ENCODE peak calls at places on chromosome 9, in five cellular contexts. One of them, this sample, is unnamed.

GRCh38 chr9:128593856-128594255 is 41.5 kb downstream of the SPTAN1 start:
- DNase-seq in kidney: no peak
- DNase-seq in endothelial cell of umbilical vein: no peak
- DNase-seq in retinal pigment epithelial cell: no peak
- DNase-seq in epithelial cell of esophagus: no peak
- DNase-seq in this sample: no peak

GRCh38 chr9:126230692-126231091 is 95.9 kb upstream of the MVB12B start:
- DNase-seq in retinal pigment epithelial cell: no peak
- DNase-seq in endothelial cell of umbilical vein: no peak
- DNase-seq in epithelial cell of esophagus: no peak
- DNase-seq in kidney: no peak
- DNase-seq in this sample: no peak

GRCh38 chr9:134688661-134689319 is 47.2 kb downstream of the COL5A1 start:
- DNase-seq in retinal pigment epithelial cell: no peak
- DNase-seq in kidney: peak; percentile 50
- DNase-seq in endothelial cell of umbilical vein: no peak
- DNase-seq in epithelial cell of esophagus: no peak
- DNase-seq in this sample: no peak

GRCh38 chr9:137317021-137317978 is 15.2 kb upstream of the NRARP start:
- DNase-seq in kidney: peak; percentile 68
- DNase-seq in retinal pigment epithelial cell: no peak
- DNase-seq in endothelial cell of umbilical vein: no peak
- DNase-seq in epithelial cell of esophagus: no peak
- DNase-seq in this sample: no peak

GRCh38 chr9:89626741-89627265 is 22.0 kb downstream of the GADD45G start:
- DNase-seq in endothelial cell of umbilical vein: no peak
- DNase-seq in retinal pigment epithelial cell: no peak
- DNase-seq in kidney: peak; percentile 57
- DNase-seq in epithelial cell of esophagus: no peak
- DNase-seq in this sample: no peak

GRCh38 chr9:35688558-35689350 is 971 bp downstream of the TPM2 start:
- DNase-seq in retinal pigment epithelial cell: peak; percentile 59
- DNase-seq in kidney: peak; percentile 0
- DNase-seq in endothelial cell of umbilical vein: peak; percentile 41
- DNase-seq in epithelial cell of esophagus: peak; percentile 82
- DNase-seq in this sample: peak; percentile 72

GRCh38 chr9:136022731-136023400 is 61.7 kb upstream of the UBAC1 start:
- DNase-seq in retinal pigment epithelial cell: no peak
- DNase-seq in endothelial cell of umbilical vein: no peak
- DNase-seq in epithelial cell of esophagus: no peak
- DNase-seq in kidney: no peak
- DNase-seq in this sample: no peak

GRCh38 chr9:112103405-112103804 is 71.7 kb downstream of the SUSD1 start:
- DNase-seq in kidney: no peak
- DNase-seq in retinal pigment epithelial cell: no peak
- DNase-seq in epithelial cell of esophagus: no peak
- DNase-seq in endothelial cell of umbilical vein: no peak
- DNase-seq in this sample: no peak

GRCh38 chr9:123377211-123377971 is 21.4 kb downstream of the CRB2 start:
- DNase-seq in retinal pigment epithelial cell: no peak
- DNase-seq in endothelial cell of umbilical vein: no peak
- DNase-seq in epithelial cell of esophagus: peak; percentile 27
- DNase-seq in kidney: no peak
- DNase-seq in this sample: no peak

GRCh38 chr9:88372103-88372694 is 16.0 kb upstream of the SPIN1 start:
- DNase-seq in epithelial cell of esophagus: no peak
- DNase-seq in kidney: no peak
- DNase-seq in endothelial cell of umbilical vein: no peak
- DNase-seq in retinal pigment epithelial cell: no peak
- DNase-seq in this sample: no peak

GRCh38 chr9:121946465-121946864 is 146.6 kb downstream of the TTLL11 start:
- DNase-seq in epithelial cell of esophagus: no peak
- DNase-seq in kidney: no peak
- DNase-seq in retinal pigment epithelial cell: no peak
- DNase-seq in endothelial cell of umbilical vein: no peak
- DNase-seq in this sample: no peak

GRCh38 chr9:135037521-135038250 is 49.8 kb upstream of the OLFM1 start:
- DNase-seq in retinal pigment epithelial cell: no peak
- DNase-seq in endothelial cell of umbilical vein: no peak
- DNase-seq in kidney: no peak
- DNase-seq in epithelial cell of esophagus: no peak
- DNase-seq in this sample: no peak

GRCh38 chr9:78930281-78930680 is 633.4 kb downstream of the PSAT1 start:
- DNase-seq in retinal pigment epithelial cell: no peak
- DNase-seq in kidney: no peak
- DNase-seq in endothelial cell of umbilical vein: no peak
- DNase-seq in epithelial cell of esophagus: no peak
- DNase-seq in this sample: no peak

GRCh38 chr9:77598510-77598909 is 49.6 kb downstream of the GNA14 start:
- DNase-seq in kidney: no peak
- DNase-seq in epithelial cell of esophagus: peak; percentile 18
- DNase-seq in endothelial cell of umbilical vein: peak; percentile 89
- DNase-seq in retinal pigment epithelial cell: no peak
- DNase-seq in this sample: no peak

GRCh38 chr9:98997580-98997979 is 53.9 kb downstream of the COL15A1 start:
- DNase-seq in kidney: no peak
- DNase-seq in retinal pigment epithelial cell: no peak
- DNase-seq in endothelial cell of umbilical vein: no peak
- DNase-seq in epithelial cell of esophagus: no peak
- DNase-seq in this sample: no peak

GRCh38 chr9:97737429-97737828 is 40.3 kb upstream of the XPA start:
- DNase-seq in kidney: no peak
- DNase-seq in retinal pigment epithelial cell: no peak
- DNase-seq in endothelial cell of umbilical vein: no peak
- DNase-seq in epithelial cell of esophagus: no peak
- DNase-seq in this sample: no peak

GRCh38 chr9:108099854-108100253 is 610.3 kb upstream of the KLF4 start:
- DNase-seq in endothelial cell of umbilical vein: no peak
- DNase-seq in kidney: no peak
- DNase-seq in retinal pigment epithelial cell: no peak
- DNase-seq in epithelial cell of esophagus: peak; percentile 51
- DNase-seq in this sample: no peak

GRCh38 chr9:122126340-122127333 is 32.9 kb downstream of the NDUFA8 start:
- DNase-seq in endothelial cell of umbilical vein: no peak
- DNase-seq in epithelial cell of esophagus: peak; percentile 49
- DNase-seq in retinal pigment epithelial cell: no peak
- DNase-seq in kidney: no peak
- DNase-seq in this sample: peak; percentile 47

GRCh38 chr9:138024131-138024530 is 146.5 kb downstream of the CACNA1B start:
- DNase-seq in endothelial cell of umbilical vein: no peak
- DNase-seq in kidney: peak; percentile 65
- DNase-seq in retinal pigment epithelial cell: no peak
- DNase-seq in epithelial cell of esophagus: no peak
- DNase-seq in this sample: no peak

GRCh38 chr9:90857103-90857502 is 55.5 kb downstream of the SYK start:
- DNase-seq in retinal pigment epithelial cell: no peak
- DNase-seq in kidney: no peak
- DNase-seq in epithelial cell of esophagus: no peak
- DNase-seq in endothelial cell of umbilical vein: no peak
- DNase-seq in this sample: no peak

GRCh38 chr9:117470455-117470854 is 55.6 kb upstream of the ASTN2 start:
- DNase-seq in retinal pigment epithelial cell: no peak
- DNase-seq in endothelial cell of umbilical vein: no peak
- DNase-seq in epithelial cell of esophagus: no peak
- DNase-seq in kidney: no peak
- DNase-seq in this sample: no peak

GRCh38 chr9:18739127-18739526 is 265.2 kb downstream of the ADAMTSL1 start:
- DNase-seq in retinal pigment epithelial cell: no peak
- DNase-seq in endothelial cell of umbilical vein: no peak
- DNase-seq in epithelial cell of esophagus: no peak
- DNase-seq in kidney: no peak
- DNase-seq in this sample: no peak

GRCh38 chr9:122348288-122348777 is 22.5 kb upstream of the PTGS1 start:
- DNase-seq in retinal pigment epithelial cell: no peak
- DNase-seq in endothelial cell of umbilical vein: peak; percentile 39
- DNase-seq in epithelial cell of esophagus: no peak
- DNase-seq in kidney: no peak
- DNase-seq in this sample: no peak

GRCh38 chr9:127488946-127489345 is 37.6 kb downstream of the LRSAM1 start:
- DNase-seq in epithelial cell of esophagus: no peak
- DNase-seq in kidney: no peak
- DNase-seq in endothelial cell of umbilical vein: no peak
- DNase-seq in retinal pigment epithelial cell: no peak
- DNase-seq in this sample: no peak

GRCh38 chr9:127490831-127491230 is 39.5 kb downstream of the LRSAM1 start:
- DNase-seq in epithelial cell of esophagus: no peak
- DNase-seq in retinal pigment epithelial cell: no peak
- DNase-seq in endothelial cell of umbilical vein: no peak
- DNase-seq in kidney: no peak
- DNase-seq in this sample: no peak

GRCh38 chr9:127482662-127483061 is 31.4 kb downstream of the LRSAM1 start:
- DNase-seq in kidney: no peak
- DNase-seq in epithelial cell of esophagus: no peak
- DNase-seq in endothelial cell of umbilical vein: no peak
- DNase-seq in retinal pigment epithelial cell: no peak
- DNase-seq in this sample: no peak

GRCh38 chr9:127489471-127490115 is 38.3 kb downstream of the LRSAM1 start:
- DNase-seq in endothelial cell of umbilical vein: no peak
- DNase-seq in kidney: no peak
- DNase-seq in epithelial cell of esophagus: no peak
- DNase-seq in retinal pigment epithelial cell: no peak
- DNase-seq in this sample: no peak

GRCh38 chr9:127485995-127486394 is 34.7 kb downstream of the LRSAM1 start:
- DNase-seq in retinal pigment epithelial cell: no peak
- DNase-seq in endothelial cell of umbilical vein: no peak
- DNase-seq in kidney: no peak
- DNase-seq in epithelial cell of esophagus: no peak
- DNase-seq in this sample: no peak
- TF ChIP-seq CTCF in retinal pigment epithelial cell: no peak
- TF ChIP-seq CTCF in endothelial cell of umbilical vein: no peak
- TF ChIP-seq CTCF in kidney: no peak
- TF ChIP-seq CTCF in epithelial cell of esophagus: peak; percentile 23
- TF ChIP-seq CTCF in this sample: peak; percentile 32

DNA sequence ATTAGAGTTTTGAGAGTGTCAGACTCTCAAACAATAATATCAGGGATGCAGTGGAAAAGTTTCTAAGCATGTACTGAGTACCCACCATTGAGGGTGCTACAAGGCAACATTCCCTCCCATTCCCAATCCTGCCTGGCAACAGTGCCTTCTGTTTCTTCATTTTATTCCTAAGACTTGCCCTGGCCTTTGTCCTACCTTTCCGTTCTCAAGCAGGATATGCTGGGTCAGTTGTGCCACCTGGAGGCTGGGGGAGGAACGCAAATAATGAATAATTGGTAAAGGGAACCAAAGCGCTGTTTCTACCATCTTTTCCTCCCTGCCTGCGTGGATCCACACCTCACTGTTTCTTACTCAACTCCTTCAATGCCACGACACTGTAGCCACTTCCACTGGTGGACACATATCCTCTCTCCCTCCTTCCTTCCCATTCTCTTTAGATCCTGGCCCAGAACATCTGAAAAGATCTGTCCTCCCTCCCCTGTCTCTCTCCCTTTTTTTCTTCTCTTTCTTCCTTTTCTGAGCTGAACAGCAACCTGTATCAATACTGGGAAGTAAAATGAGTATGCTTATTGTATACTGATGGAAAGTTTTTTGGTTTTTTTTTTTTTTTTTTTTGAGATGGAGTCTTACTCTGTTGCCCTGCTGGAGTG is 149.5 kb downstream of the C9orf152 start:
- DNase-seq in retinal pigment epithelial cell: no peak
- DNase-seq in endothelial cell of umbilical vein: peak; percentile 82
- DNase-seq in epithelial cell of esophagus: peak; percentile 76
- DNase-seq in kidney: no peak
- DNase-seq in this sample: peak; percentile 36
- TF ChIP-seq CTCF in retinal pigment epithelial cell: peak; percentile 79
- TF ChIP-seq CTCF in endothelial cell of umbilical vein: peak; percentile 37
- TF ChIP-seq CTCF in epithelial cell of esophagus: peak; percentile 83
- TF ChIP-seq CTCF in kidney: peak; percentile 68
- TF ChIP-seq CTCF in this sample: peak; percentile 69

DNA sequence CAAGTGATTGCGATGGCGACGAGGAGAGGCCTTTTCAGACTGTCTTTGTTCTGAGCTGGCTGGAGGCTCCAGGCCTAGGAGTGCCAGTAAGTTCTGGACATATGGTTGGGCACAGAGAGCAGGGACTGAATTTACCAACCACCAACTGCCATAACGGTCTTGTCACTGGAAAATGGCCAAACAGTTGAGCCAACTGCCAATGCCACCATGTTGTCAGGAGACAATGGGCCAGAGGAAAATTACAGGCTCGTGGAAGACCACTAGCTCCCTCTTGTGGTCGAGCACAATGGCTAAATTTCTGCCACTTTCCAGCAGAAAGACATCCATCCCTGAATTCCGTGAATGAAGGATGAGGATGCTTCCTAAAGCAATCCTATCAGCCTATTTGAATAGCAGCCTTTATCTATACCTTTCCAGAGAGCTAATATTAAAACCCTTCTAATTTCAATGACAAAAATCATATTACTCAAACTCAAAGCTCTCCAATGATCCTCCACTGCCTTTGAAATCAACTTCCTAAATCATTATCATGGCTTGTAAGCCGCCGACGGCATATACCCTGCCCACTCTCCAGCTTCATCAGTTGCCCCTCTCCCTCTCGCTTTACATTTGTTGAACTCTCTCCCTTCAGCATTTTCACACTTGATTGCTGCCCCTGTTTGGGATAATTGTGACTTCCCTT is 66.9 kb upstream of the GLIS3 start:
- DNase-seq in endothelial cell of umbilical vein: peak; percentile 53
- DNase-seq in retinal pigment epithelial cell: no peak
- DNase-seq in kidney: no peak
- DNase-seq in epithelial cell of esophagus: peak; percentile 68
- DNase-seq in this sample: peak; percentile 63
- TF ChIP-seq CTCF in endothelial cell of umbilical vein: peak; percentile 74
- TF ChIP-seq CTCF in retinal pigment epithelial cell: peak; percentile 85
- TF ChIP-seq CTCF in kidney: peak; percentile 65
- TF ChIP-seq CTCF in epithelial cell of esophagus: peak; percentile 92
- TF ChIP-seq CTCF in this sample: peak; percentile 96

GRCh38 chr9:95383198-95383673 is 65.7 kb upstream of the FANCC start:
- DNase-seq in endothelial cell of umbilical vein: no peak
- DNase-seq in retinal pigment epithelial cell: peak; percentile 58
- DNase-seq in epithelial cell of esophagus: peak; percentile 4
- DNase-seq in kidney: no peak
- DNase-seq in this sample: peak; percentile 94

GRCh38 chr9:95382433-95382832 is 64.9 kb upstream of the FANCC start:
- DNase-seq in kidney: no peak
- DNase-seq in retinal pigment epithelial cell: no peak
- DNase-seq in endothelial cell of umbilical vein: no peak
- DNase-seq in epithelial cell of esophagus: no peak
- DNase-seq in this sample: no peak

GRCh38 chr9:95381243-95381642 is 63.7 kb upstream of the FANCC start:
- DNase-seq in kidney: no peak
- DNase-seq in epithelial cell of esophagus: no peak
- DNase-seq in retinal pigment epithelial cell: no peak
- DNase-seq in endothelial cell of umbilical vein: no peak
- DNase-seq in this sample: peak; percentile 32

GRCh38 chr9:95383845-95384244 is 66.3 kb upstream of the FANCC start:
- DNase-seq in kidney: no peak
- DNase-seq in endothelial cell of umbilical vein: no peak
- DNase-seq in epithelial cell of esophagus: no peak
- DNase-seq in retinal pigment epithelial cell: no peak
- DNase-seq in this sample: no peak

GRCh38 chr9:95379630-95380029 is 62.1 kb upstream of the FANCC start:
- DNase-seq in epithelial cell of esophagus: no peak
- DNase-seq in kidney: no peak
- DNase-seq in retinal pigment epithelial cell: no peak
- DNase-seq in endothelial cell of umbilical vein: no peak
- DNase-seq in this sample: no peak
- TF ChIP-seq CTCF in epithelial cell of esophagus: no peak
- TF ChIP-seq CTCF in kidney: no peak
- TF ChIP-seq CTCF in retinal pigment epithelial cell: no peak
- TF ChIP-seq CTCF in endothelial cell of umbilical vein: no peak
- TF ChIP-seq CTCF in this sample: no peak

This sample was measured in HFFc6.